ENCODE peak calls at places on chromosomes 3 and 15, in eight cellular contexts. One of them, this sample, is unnamed.

GRCh38 chr3:15974647-15975046 is 176.9 kb upstream of the ANKRD28 start:
- DNase-seq in posterior cingulate gyrus: no peak
- DNase-seq in glutamatergic neuron: no peak
- DNase-seq in HCEC 1CT: no peak
- DNase-seq in AG09319: no peak
- DNase-seq in HEK293T: peak; percentile 52
- DNase-seq in ACHN: no peak
- DNase-seq in WTC11: peak; percentile 78
- DNase-seq in this sample: no peak

GRCh38 chr3:129424185-129424841 is 4.1 kb downstream of the EFCAB12 start:
- DNase-seq in ACHN: no peak
- DNase-seq in HCEC 1CT: no peak
- DNase-seq in posterior cingulate gyrus: no peak
- DNase-seq in WTC11: no peak
- DNase-seq in HEK293T: no peak
- DNase-seq in AG09319: no peak
- DNase-seq in glutamatergic neuron: no peak
- DNase-seq in this sample: peak; percentile 94

GRCh38 chr3:197183582-197183981 is 114.8 kb downstream of the DLG1 start:
- DNase-seq in posterior cingulate gyrus: peak; percentile 48
- DNase-seq in HEK293T: peak; percentile 7
- DNase-seq in HCEC 1CT: no peak
- DNase-seq in glutamatergic neuron: no peak
- DNase-seq in ACHN: no peak
- DNase-seq in AG09319: no peak
- DNase-seq in WTC11: no peak
- DNase-seq in this sample: no peak

GRCh38 chr3:106228271-106228670 is 359.5 kb upstream of the CBLB start:
- DNase-seq in glutamatergic neuron: no peak
- DNase-seq in AG09319: no peak
- DNase-seq in HEK293T: no peak
- DNase-seq in WTC11: no peak
- DNase-seq in HCEC 1CT: no peak
- DNase-seq in ACHN: no peak
- DNase-seq in posterior cingulate gyrus: no peak
- DNase-seq in this sample: no peak

GRCh38 chr15:36914466-36914865 is 185.9 kb downstream of the MEIS2 start:
- DNase-seq in glutamatergic neuron: no peak
- DNase-seq in HEK293T: no peak
- DNase-seq in WTC11: no peak
- DNase-seq in AG09319: no peak
- DNase-seq in ACHN: no peak
- DNase-seq in posterior cingulate gyrus: no peak
- DNase-seq in HCEC 1CT: no peak
- DNase-seq in this sample: no peak

GRCh38 chr3:158108596-158108995 is 1.3 kb upstream of the RSRC1 start:
- DNase-seq in glutamatergic neuron: no peak
- DNase-seq in posterior cingulate gyrus: no peak
- DNase-seq in ACHN: no peak
- DNase-seq in HCEC 1CT: peak; percentile 29
- DNase-seq in WTC11: no peak
- DNase-seq in AG09319: no peak
- DNase-seq in HEK293T: no peak
- DNase-seq in this sample: no peak

GRCh38 chr3:114809668-114810413 is 337.2 kb downstream of the ZBTB20 start:
- DNase-seq in AG09319: no peak
- DNase-seq in HEK293T: peak; percentile 5
- DNase-seq in WTC11: no peak
- DNase-seq in HCEC 1CT: peak; percentile 42
- DNase-seq in ACHN: peak; percentile 18
- DNase-seq in glutamatergic neuron: no peak
- DNase-seq in posterior cingulate gyrus: no peak
- DNase-seq in this sample: peak; percentile 5

GRCh38 chr3:64571982-64572381 is 115.8 kb downstream of the ADAMTS9 start:
- DNase-seq in AG09319: no peak
- DNase-seq in glutamatergic neuron: no peak
- DNase-seq in posterior cingulate gyrus: no peak
- DNase-seq in WTC11: no peak
- DNase-seq in HEK293T: no peak
- DNase-seq in HCEC 1CT: no peak
- DNase-seq in ACHN: no peak
- DNase-seq in this sample: no peak

GRCh38 chr3:185094691-185095090 is 58.2 kb downstream of the C3orf70 start:
- DNase-seq in HCEC 1CT: no peak
- DNase-seq in posterior cingulate gyrus: no peak
- DNase-seq in ACHN: no peak
- DNase-seq in WTC11: no peak
- DNase-seq in AG09319: no peak
- DNase-seq in HEK293T: no peak
- DNase-seq in glutamatergic neuron: peak; percentile 39
- DNase-seq in this sample: no peak

GRCh38 chr3:126052196-126053058 is 31.5 kb downstream of the SLC41A3 start:
- DNase-seq in AG09319: no peak
- DNase-seq in HEK293T: peak; percentile 3
- DNase-seq in WTC11: no peak
- DNase-seq in HCEC 1CT: no peak
- DNase-seq in posterior cingulate gyrus: no peak
- DNase-seq in ACHN: no peak
- DNase-seq in glutamatergic neuron: no peak
- DNase-seq in this sample: no peak

GRCh38 chr3:141940204-141940776 is 63.8 kb downstream of the ATP1B3 start:
- DNase-seq in glutamatergic neuron: peak; percentile 69
- DNase-seq in WTC11: no peak
- DNase-seq in ACHN: peak; percentile 64
- DNase-seq in posterior cingulate gyrus: peak; percentile 72
- DNase-seq in AG09319: no peak
- DNase-seq in HEK293T: no peak
- DNase-seq in HCEC 1CT: peak; percentile 14
- DNase-seq in this sample: peak; percentile 99

GRCh38 chr3:190384241-190384863 is 3.6 kb upstream of the CLDN16 start:
- DNase-seq in ACHN: peak; percentile 93
- DNase-seq in HCEC 1CT: peak; percentile 62
- DNase-seq in HEK293T: peak; percentile 7
- DNase-seq in WTC11: no peak
- DNase-seq in posterior cingulate gyrus: no peak
- DNase-seq in AG09319: no peak
- DNase-seq in glutamatergic neuron: no peak
- DNase-seq in this sample: peak; percentile 90

GRCh38 chr3:45325676-45326075 is 62.7 kb upstream of the LARS2 start:
- DNase-seq in posterior cingulate gyrus: no peak
- DNase-seq in HCEC 1CT: no peak
- DNase-seq in WTC11: no peak
- DNase-seq in HEK293T: no peak
- DNase-seq in ACHN: no peak
- DNase-seq in glutamatergic neuron: no peak
- DNase-seq in AG09319: no peak
- DNase-seq in this sample: no peak

GRCh38 chr15:50786871-50787270 is 21.4 kb upstream of the SPPL2A start:
- DNase-seq in ACHN: peak; percentile 46
- DNase-seq in glutamatergic neuron: no peak
- DNase-seq in posterior cingulate gyrus: no peak
- DNase-seq in AG09319: no peak
- DNase-seq in HEK293T: no peak
- DNase-seq in WTC11: no peak
- DNase-seq in HCEC 1CT: no peak
- DNase-seq in this sample: peak; percentile 30

This sample was measured in mammary epithelial cell.